ENCODE peak calls at places on chromosome 15, in four cellular contexts. C is HCT116, Y is SK-N-SH, K is HepG2. J is an unnamed sample.

GRCh38 chr15:51075364-51075763 is 19.3 kb downstream of the TNFAIP8L3 start:
- DNase-seq in C (no peak), K (no peak), Y (no peak), J (no peak)

GRCh38 chr15:91515188-91515754 is 338.2 kb upstream of the SLCO3A1 start:
- DNase-seq in Y (no peak), K (no peak), C (no peak), J (no peak)

GRCh38 chr15:67296684-67297083 is 42.1 kb downstream of the IQCH start:
- DNase-seq in Y (no peak), C (no peak), K (no peak), J (no peak)

GRCh38 chr15:47803767-47804166 is 86.5 kb downstream of the SEMA6D start:
- DNase-seq in K (no peak), Y (no peak), C (no peak), J (no peak)

GRCh38 chr15:41581110-41581509 is 22.1 kb downstream of the TYRO3 start:
- DNase-seq in Y (no peak), K (no peak), C (peak), J (no peak)

GRCh38 chr15:53193149-53193548 is 403.0 kb upstream of the ONECUT1 start:
- DNase-seq in C (no peak), Y (no peak), K (peak), J (peak)

GRCh38 chr15:73909616-73910015 is 16.6 kb upstream of the LOXL1 start:
- DNase-seq in C (no peak), K (no peak), Y (no peak), J (no peak)

GRCh38 chr15:77526582-77527163 is 106.0 kb downstream of the HMG20A start:
- DNase-seq in C (no peak), K (no peak), Y (no peak), J (no peak)

GRCh38 chr15:58475573-58476524 is 44.1 kb downstream of the LIPC start:
- DNase-seq in K (peak), Y (no peak), C (no peak), J (no peak)

GRCh38 chr15:38620108-38620507 is 55.5 kb upstream of the RASGRP1 start:
- DNase-seq in Y (no peak), C (no peak), K (no peak), J (no peak)

GRCh38 chr15:84924074-84924700 is 39.7 kb downstream of the SLC28A1 start:
- DNase-seq in K (no peak), C (no peak), Y (no peak), J (no peak)

GRCh38 chr15:36428102-36428845 is 151.2 kb upstream of the CDIN1 start:
- DNase-seq in C (peak), Y (no peak), K (peak), J (no peak)

GRCh38 chr15:51368751-51369450 is 27.4 kb downstream of the GLDN start:
- DNase-seq in K (peak), Y (no peak), C (no peak), J (no peak)

GRCh38 chr15:41501961-41502786 is 8.5 kb downstream of the ITPKA start:
- DNase-seq in Y (peak), K (no peak), C (no peak), J (no peak)

GRCh38 chr15:71788646-71789579 is 21.4 kb upstream of the NR2E3 start:
- DNase-seq in K (no peak), C (no peak), Y (no peak), J (no peak)

GRCh38 chr15:64354683-64355558 is 1.1 kb downstream of the CSNK1G1 start:
- DNase-seq in C (no peak), K (no peak), Y (no peak), J (no peak)

GRCh38 chr15:51796777-51797474 is 32.5 kb upstream of the TMOD3 start:
- DNase-seq in Y (no peak), K (peak), C (no peak), J (no peak)

GRCh38 chr15:81120069-81120468 is 14.0 kb upstream of the CFAP161 start:
- DNase-seq in C (no peak), Y (no peak), K (no peak), J (no peak)

GRCh38 chr15:87764461-87765236 is 491.9 kb downstream of the NTRK3 start:
- DNase-seq in Y (peak), K (no peak), C (no peak), J (no peak)

GRCh38 chr15:49330166-49330565 is 92.9 kb upstream of the FGF7 start:
- DNase-seq in Y (peak), K (no peak), C (no peak), J (no peak)

GRCh38 chr15:60405405-60405804 is 7.6 kb upstream of the ANXA2 start:
- DNase-seq in C (no peak), K (no peak), Y (no peak), J (no peak)

GRCh38 chr15:84400820-84401219 is 165.2 kb downstream of the GOLGA6L4 start:
- DNase-seq in K (no peak), Y (no peak), C (no peak), J (no peak)

GRCh38 chr15:55461447-55461846 is 46.6 kb downstream of the DNAAF4 start:
- DNase-seq in K (peak), Y (no peak), C (no peak), J (no peak)

GRCh38 chr15:67606742-67607141 is 64.2 kb downstream of the MAP2K5 start:
- DNase-seq in Y (no peak), K (no peak), C (no peak), J (no peak)

GRCh38 chr15:101579766-101580165 is 72.4 kb downstream of the TM2D3 start:
- DNase-seq in C (no peak), Y (no peak), K (no peak), J (no peak)

GRCh38 chr15:41691471-41691870 is 31.3 kb downstream of the MGA start:
- DNase-seq in Y (no peak), C (no peak), K (no peak), J (no peak)

GRCh38 chr15:64249406-64249805 is 86.6 kb upstream of the PPIB start:
- DNase-seq in C (no peak), Y (no peak), K (no peak), J (peak)

DNA sequence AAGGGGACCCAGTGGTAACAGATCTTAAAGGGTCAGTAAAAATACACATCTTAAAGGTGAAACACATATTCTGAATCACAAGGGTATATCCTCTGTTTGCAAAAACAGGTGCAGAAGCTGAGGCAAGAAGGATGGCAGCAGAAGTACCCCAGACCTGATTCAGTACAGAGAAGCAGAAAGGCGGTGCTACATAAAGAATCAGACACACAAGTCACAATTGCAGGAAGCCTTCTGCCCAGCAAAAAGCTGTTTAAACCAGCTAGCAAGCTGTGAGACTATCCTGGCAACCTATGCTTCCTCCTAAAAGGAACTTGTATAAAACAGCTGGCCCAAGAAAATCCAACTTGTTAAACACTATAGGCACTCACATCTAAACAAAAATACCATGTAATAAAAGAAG is 49.4 kb downstream of the ZNF280D start:
- DNase-seq in Y (no peak), C (no peak), K (no peak), J (no peak)
- TF ChIP-seq JUND in Y (no peak), C (no peak), K (no peak), J (no peak)

GRCh38 chr15:88872106-88872505 is 23.2 kb downstream of the HAPLN3 start:
- DNase-seq in Y (no peak), C (no peak), K (no peak), J (no peak)

GRCh38 chr15:88874275-88874674 is 21.1 kb downstream of the HAPLN3 start:
- DNase-seq in C (no peak), K (no peak), Y (no peak), J (no peak)

GRCh38 chr15:88873786-88874185 is 21.6 kb downstream of the HAPLN3 start:
- DNase-seq in Y (no peak), C (no peak), K (no peak), J (no peak)

GRCh38 chr15:88871313-88871712 is 24.0 kb downstream of the HAPLN3 start:
- DNase-seq in K (no peak), Y (no peak), C (no peak), J (no peak)

DNA sequence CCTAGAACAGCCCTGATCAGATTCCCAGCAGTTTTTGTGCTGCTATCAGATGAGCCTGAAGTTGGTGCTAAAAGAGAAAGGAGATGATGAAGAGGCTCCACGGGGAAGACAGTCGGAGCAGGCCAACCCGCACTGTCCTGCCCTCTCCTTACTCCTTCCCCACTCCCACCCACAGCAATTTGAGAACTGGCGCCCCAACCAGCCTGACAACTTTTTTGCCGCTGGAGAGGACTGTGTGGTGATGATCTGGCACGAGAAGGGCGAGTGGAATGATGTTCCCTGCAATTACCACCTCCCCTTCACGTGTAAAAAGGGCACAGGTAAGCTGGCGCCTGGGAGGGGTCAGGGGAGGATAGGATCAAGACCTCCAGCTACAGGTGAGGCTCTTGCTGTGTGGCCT is 22.6 kb downstream of the HAPLN3 start:
- DNase-seq in Y (no peak), K (no peak), C (no peak), J (peak)
- TF ChIP-seq JUND in Y (no peak), K (no peak), C (no peak), J (no peak)

DNA sequence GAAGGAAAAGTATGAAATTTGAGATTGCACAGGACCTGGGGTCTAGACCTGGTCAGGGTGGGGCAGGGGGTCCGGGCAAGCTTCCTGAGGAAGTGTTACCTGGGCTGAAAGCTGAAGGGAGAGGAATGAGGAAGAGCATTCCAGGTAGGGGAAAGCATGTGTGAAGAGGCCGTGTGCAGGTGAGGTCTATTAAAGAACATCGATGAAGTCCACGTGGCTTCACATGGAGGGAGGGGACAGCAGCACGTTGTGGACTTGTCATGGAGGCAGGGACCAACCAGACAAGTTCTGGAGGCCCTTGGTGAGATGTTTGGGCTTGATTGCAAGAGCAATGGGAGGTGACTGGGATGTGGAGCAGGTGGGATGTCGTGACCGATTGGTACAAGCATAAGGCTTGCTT is 47.1 kb downstream of the IDH2 start:
- DNase-seq in K (peak), Y (no peak), C (no peak), J (peak)
- TF ChIP-seq JUND in K (no peak), Y (no peak), C (no peak), J (no peak)

GRCh38 chr15:95912280-95912625 is 418.2 kb upstream of the NR2F2 start:
- DNase-seq in K (peak), C (no peak), Y (no peak), J (peak)
- TF ChIP-seq JUND in K (no peak), C (no peak), Y (no peak), J (no peak)

DNA sequence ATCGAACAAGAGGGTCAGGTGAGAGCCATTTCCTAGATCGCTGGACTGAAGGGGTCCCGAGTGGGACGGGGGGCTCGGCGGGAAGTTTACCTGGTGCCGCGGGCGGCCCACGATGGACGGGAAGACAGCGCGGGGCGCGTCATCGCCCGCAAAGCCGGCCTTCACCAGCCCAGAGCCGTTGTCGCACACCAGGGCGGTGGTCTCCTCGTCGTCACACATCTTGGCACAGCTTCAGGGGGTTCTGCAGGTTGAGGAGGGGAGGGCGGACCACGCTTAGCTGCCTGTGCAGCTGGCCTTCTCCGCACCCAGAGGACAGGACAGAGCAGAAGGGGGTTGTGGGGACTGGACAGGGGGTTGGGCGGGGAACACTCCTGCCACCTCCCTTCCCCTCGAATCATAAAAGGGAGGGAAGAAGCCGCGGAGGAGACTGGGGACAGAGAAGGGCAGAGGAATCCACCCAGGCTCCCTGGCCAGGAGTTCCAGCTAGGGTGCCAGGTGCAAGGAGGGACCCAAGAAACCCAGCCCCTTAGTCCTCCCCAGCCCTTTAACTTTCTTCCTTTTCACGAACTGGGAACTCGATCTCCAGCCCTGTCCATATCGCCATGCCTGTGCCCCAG is 651 bp downstream of the ACTC1 start:
- DNase-seq in C (no peak), K (no peak), Y (no peak), J (no peak)
- TF ChIP-seq JUND in C (no peak), K (no peak), Y (no peak), J (no peak)